ENCODE peak calls at places on chromosomes 5 and 9, in four cellular contexts. S, U, O and C are unnamed samples.

GRCh38 chr5:172594431-172594830 is 46.6 kb upstream of the NEURL1B start:
- DNase-seq in S (no peak), U (no peak), O (peak), C (no peak)

GRCh38 chr9:131448818-131449217 is 53.9 kb upstream of the POMT1 start:
- DNase-seq in S (no peak), U (no peak), O (no peak), C (no peak)

GRCh38 chr9:6845881-6846280 is 88.1 kb downstream of the KDM4C start:
- DNase-seq in S (no peak), U (no peak), O (no peak), C (no peak)

GRCh38 chr5:8944005-8944404 is 601.9 kb downstream of the SEMA5A start:
- DNase-seq in S (no peak), U (no peak), O (no peak), C (no peak)

GRCh38 chr5:1446602-1447343 is 1.5 kb upstream of the SLC6A3 start:
- DNase-seq in S (no peak), U (no peak), O (no peak), C (no peak)

GRCh38 chr9:132472199-132472598 is 62.2 kb downstream of the CFAP77 start:
- DNase-seq in S (no peak), U (no peak), O (no peak), C (no peak)

GRCh38 chr5:159184858-159185381 is 24.4 kb downstream of the RNF145 start:
- DNase-seq in S (no peak), U (no peak), O (peak), C (no peak)

GRCh38 chr9:36991516-36992134 is 42.4 kb downstream of the PAX5 start:
- DNase-seq in S (no peak), U (no peak), O (no peak), C (no peak)